ENCODE peak calls at places on chromosomes 2 and 18, in five cellular contexts. I, V, U, L and Z are unnamed samples.
A peak's percentile ranks its signal among the peaks of the same experiment; 100 is the strongest.

GRCh38 chr2:231670892-231671616 is 37.3 kb upstream of the PTMA start:
- DNase-seq in I (no peak), V (no peak), U (no peak), L (peak; percentile 57), Z (no peak)

GRCh38 chr2:236991874-236992273 is 93.8 kb upstream of the COPS8 start:
- DNase-seq in I (no peak), V (no peak), U (no peak), L (no peak), Z (no peak)

GRCh38 chr18:73850782-73851181 is 296.9 kb downstream of the FBXO15 start:
- DNase-seq in I (no peak), V (no peak), U (no peak), L (no peak), Z (no peak)

GRCh38 chr18:43192408-43192807 is 76.9 kb upstream of the RIT2 start:
- DNase-seq in I (no peak), V (no peak), U (no peak), L (no peak), Z (no peak)

GRCh38 chr2:233085839-233086150 is 25.7 kb downstream of the INPP5D start:
- DNase-seq in I (no peak), V (no peak), U (no peak), L (no peak), Z (no peak)

GRCh38 chr18:74342416-74343043 is 26.9 kb downstream of the C18orf63 start:
- DNase-seq in I (peak; percentile 61), V (peak; percentile 11), U (no peak), L (peak; percentile 12), Z (no peak)

GRCh38 chr2:134677866-134678774 is 40.7 kb downstream of the TMEM163 start:
- DNase-seq in I (peak; percentile 78), V (no peak), U (no peak), L (no peak), Z (no peak)

GRCh38 chr2:199505755-199506403 is 48.1 kb upstream of the SATB2 start:
- DNase-seq in I (no peak), V (no peak), U (no peak), L (no peak), Z (no peak)

GRCh38 chr2:163264376-163264775 is 425.8 kb upstream of the KCNH7 start:
- DNase-seq in I (no peak), V (no peak), U (no peak), L (no peak), Z (no peak)

GRCh38 chr2:170298115-170298514 is 120.2 kb downstream of the MYO3B start:
- DNase-seq in I (no peak), V (no peak), U (no peak), L (no peak), Z (no peak)

GRCh38 chr2:238568455-238569414 is 142.0 kb downstream of the ASB1 start:
- DNase-seq in I (no peak), V (no peak), U (no peak), L (no peak), Z (peak; percentile 74)

GRCh38 chr2:178882666-178883440 is 75.6 kb upstream of the TTN start:
- DNase-seq in I (no peak), V (no peak), U (no peak), L (no peak), Z (no peak)

GRCh38 chr2:220955776-220956175 is 616.3 kb downstream of the EPHA4 start:
- DNase-seq in I (no peak), V (no peak), U (no peak), L (no peak), Z (no peak)

GRCh38 chr18:69399253-69399652 is 1.4 kb upstream of the DOK6 start:
- DNase-seq in I (no peak), V (no peak), U (no peak), L (no peak), Z (no peak)

GRCh38 chr2:126175222-126175621 is 480.7 kb upstream of the GYPC start:
- DNase-seq in I (no peak), V (no peak), U (no peak), L (no peak), Z (no peak)

GRCh38 chr2:69163109-69163508 is 150.1 kb downstream of the ANTXR1 start:
- DNase-seq in I (no peak), V (no peak), U (no peak), L (peak; percentile 33), Z (no peak)

GRCh38 chr2:72131916-72132841 is 15.5 kb downstream of the CYP26B1 start:
- DNase-seq in I (no peak), V (no peak), U (no peak), L (no peak), Z (peak; percentile 72)

GRCh38 chr2:63819765-63820717 is 21.7 kb upstream of the UGP2 start:
- DNase-seq in I (no peak), V (no peak), U (no peak), L (no peak), Z (no peak)

GRCh38 chr2:27378096-27378808 is 2.3 kb downstream of the ZNF513 start:
- DNase-seq in I (no peak), V (no peak), U (no peak), L (no peak), Z (no peak)

GRCh38 chr18:13019301-13019700 is 28.1 kb downstream of the CEP192 start:
- DNase-seq in I (no peak), V (no peak), U (no peak), L (no peak), Z (no peak)

GRCh38 chr2:86393521-86394490 is 47.4 kb upstream of the KDM3A start:
- DNase-seq in I (no peak), V (no peak), U (no peak), L (peak; percentile 56), Z (no peak)

GRCh38 chr2:61645911-61646310 is 107.8 kb upstream of the XPO1 start:
- DNase-seq in I (no peak), V (no peak), U (no peak), L (no peak), Z (no peak)

GRCh38 chr2:28413152-28413895 is 20.7 kb downstream of the FOSL2 start:
- DNase-seq in I (no peak), V (no peak), U (no peak), L (peak; percentile 17), Z (peak; percentile 71)

GRCh38 chr2:60745761-60746160 is 10.3 kb upstream of the PAPOLG start:
- DNase-seq in I (no peak), V (no peak), U (no peak), L (no peak), Z (no peak)

GRCh38 chr2:235557903-235558302 is 64.1 kb downstream of the AGAP1 start:
- DNase-seq in I (no peak), V (no peak), U (no peak), L (no peak), Z (no peak)

GRCh38 chr18:76654536-76654935 is 159.5 kb upstream of the ZNF516 start:
- DNase-seq in I (no peak), V (no peak), U (no peak), L (no peak), Z (no peak)

GRCh38 chr18:7520200-7520780 is 46.8 kb upstream of the PTPRM start:
- DNase-seq in I (no peak), V (no peak), U (no peak), L (no peak), Z (no peak)

GRCh38 chr2:215413974-215414373 is 21.9 kb downstream of the FN1 start:
- DNase-seq in I (no peak), V (no peak), U (no peak), L (no peak), Z (no peak)

GRCh38 chr18:49561127-49561376 is 805 bp upstream of the LIPG start:
- DNase-seq in I (peak; percentile 63), V (no peak), U (no peak), L (no peak), Z (no peak)

GRCh38 chr2:57542081-57542480 is 504.5 kb upstream of the VRK2 start:
- DNase-seq in I (no peak), V (no peak), U (no peak), L (no peak), Z (no peak)

GRCh38 chr2:120454993-120455789 is 109.3 kb downstream of the INHBB start:
- DNase-seq in I (no peak), V (no peak), U (no peak), L (no peak), Z (no peak)

GRCh38 chr2:190668892-190669291 is 20.0 kb downstream of the NAB1 start:
- DNase-seq in I (no peak), V (no peak), U (no peak), L (no peak), Z (no peak)

GRCh38 chr2:146489386-146489785 is 1355.4 kb upstream of the ACVR2A start:
- DNase-seq in I (no peak), V (no peak), U (no peak), L (no peak), Z (no peak)

GRCh38 chr2:165115258-165115657 is 88.6 kb downstream of the SCN3A start:
- DNase-seq in I (no peak), V (no peak), U (no peak), L (no peak), Z (no peak)

GRCh38 chr2:237427807-237428506 is 14.0 kb upstream of the COL6A3 start:
- DNase-seq in I (no peak), V (no peak), U (no peak), L (no peak), Z (no peak)

GRCh38 chr2:167862296-167862695 is 385.1 kb downstream of the STK39 start:
- DNase-seq in I (no peak), V (no peak), U (no peak), L (no peak), Z (no peak)

GRCh38 chr18:46412831-46413371 is 244.1 kb downstream of the LOXHD1 start:
- DNase-seq in I (peak; percentile 57), V (no peak), U (no peak), L (no peak), Z (no peak)